ENCODE peak calls at places on chromosomes 2 and 18, in seven cellular contexts. One of them, this sample, is unnamed.
A peak's percentile ranks its signal among the peaks of the same experiment; 100 is the strongest.

GRCh38 chr18:62175521-62175920 is 11.3 kb downstream of the PIGN start:
- DNase-seq in WERI-Rb-1: no peak
- DNase-seq in CD4-positive, alpha-beta memory T cell: no peak
- DNase-seq in uterus: no peak
- DNase-seq in foreskin fibroblast: no peak
- DNase-seq in HCT116: no peak
- DNase-seq in IMR-90: peak; percentile 23
- DNase-seq in this sample: no peak

GRCh38 chr18:48956378-48956777 is 5.6 kb upstream of the SMAD7 start:
- DNase-seq in WERI-Rb-1: no peak
- DNase-seq in CD4-positive, alpha-beta memory T cell: no peak
- DNase-seq in uterus: no peak
- DNase-seq in foreskin fibroblast: peak; percentile 91
- DNase-seq in HCT116: no peak
- DNase-seq in IMR-90: peak; percentile 78
- DNase-seq in this sample: no peak

GRCh38 chr2:158936978-158937377 is 31.5 kb upstream of the TANC1 start:
- DNase-seq in WERI-Rb-1: no peak
- DNase-seq in CD4-positive, alpha-beta memory T cell: no peak
- DNase-seq in uterus: peak; percentile 78
- DNase-seq in foreskin fibroblast: peak; percentile 93
- DNase-seq in HCT116: no peak
- DNase-seq in IMR-90: peak; percentile 95
- DNase-seq in this sample: no peak

GRCh38 chr18:67432806-67433205 is 83.7 kb downstream of the DSEL start:
- DNase-seq in WERI-Rb-1: no peak
- DNase-seq in CD4-positive, alpha-beta memory T cell: no peak
- DNase-seq in uterus: no peak
- DNase-seq in foreskin fibroblast: peak; percentile 65
- DNase-seq in HCT116: no peak
- DNase-seq in IMR-90: peak; percentile 63
- DNase-seq in this sample: no peak

GRCh38 chr2:206092297-206092696 is 6.3 kb upstream of the INO80D start:
- DNase-seq in WERI-Rb-1: no peak
- DNase-seq in CD4-positive, alpha-beta memory T cell: no peak
- DNase-seq in uterus: no peak
- DNase-seq in foreskin fibroblast: no peak
- DNase-seq in HCT116: no peak
- DNase-seq in IMR-90: no peak
- DNase-seq in this sample: no peak

GRCh38 chr2:196592912-196593881 is 46.3 kb upstream of the CCDC150 start:
- DNase-seq in WERI-Rb-1: peak; percentile 68
- DNase-seq in CD4-positive, alpha-beta memory T cell: no peak
- DNase-seq in uterus: no peak
- DNase-seq in foreskin fibroblast: peak; percentile 73
- DNase-seq in HCT116: no peak
- DNase-seq in IMR-90: peak; percentile 57
- DNase-seq in this sample: peak; percentile 60

GRCh38 chr2:233919938-233920337 is 2.8 kb downstream of the TRPM8 start:
- DNase-seq in WERI-Rb-1: no peak
- DNase-seq in CD4-positive, alpha-beta memory T cell: no peak
- DNase-seq in uterus: no peak
- DNase-seq in foreskin fibroblast: peak; percentile 63
- DNase-seq in HCT116: no peak
- DNase-seq in IMR-90: peak; percentile 61
- DNase-seq in this sample: no peak

GRCh38 chr2:241574911-241575623 is 16.5 kb downstream of the BOK start:
- DNase-seq in WERI-Rb-1: no peak
- DNase-seq in CD4-positive, alpha-beta memory T cell: no peak
- DNase-seq in uterus: no peak
- DNase-seq in foreskin fibroblast: no peak
- DNase-seq in HCT116: no peak
- DNase-seq in IMR-90: no peak
- DNase-seq in this sample: no peak

GRCh38 chr2:119460076-119460475 is 28.4 kb downstream of the TMEM37 start:
- DNase-seq in WERI-Rb-1: no peak
- DNase-seq in CD4-positive, alpha-beta memory T cell: no peak
- DNase-seq in uterus: no peak
- DNase-seq in foreskin fibroblast: no peak
- DNase-seq in HCT116: no peak
- DNase-seq in IMR-90: no peak
- DNase-seq in this sample: no peak

GRCh38 chr18:75439356-75439755 is 11.9 kb upstream of the SMIM21 start:
- DNase-seq in WERI-Rb-1: no peak
- DNase-seq in CD4-positive, alpha-beta memory T cell: no peak
- DNase-seq in uterus: no peak
- DNase-seq in foreskin fibroblast: no peak
- DNase-seq in HCT116: no peak
- DNase-seq in IMR-90: no peak
- DNase-seq in this sample: no peak

DNA sequence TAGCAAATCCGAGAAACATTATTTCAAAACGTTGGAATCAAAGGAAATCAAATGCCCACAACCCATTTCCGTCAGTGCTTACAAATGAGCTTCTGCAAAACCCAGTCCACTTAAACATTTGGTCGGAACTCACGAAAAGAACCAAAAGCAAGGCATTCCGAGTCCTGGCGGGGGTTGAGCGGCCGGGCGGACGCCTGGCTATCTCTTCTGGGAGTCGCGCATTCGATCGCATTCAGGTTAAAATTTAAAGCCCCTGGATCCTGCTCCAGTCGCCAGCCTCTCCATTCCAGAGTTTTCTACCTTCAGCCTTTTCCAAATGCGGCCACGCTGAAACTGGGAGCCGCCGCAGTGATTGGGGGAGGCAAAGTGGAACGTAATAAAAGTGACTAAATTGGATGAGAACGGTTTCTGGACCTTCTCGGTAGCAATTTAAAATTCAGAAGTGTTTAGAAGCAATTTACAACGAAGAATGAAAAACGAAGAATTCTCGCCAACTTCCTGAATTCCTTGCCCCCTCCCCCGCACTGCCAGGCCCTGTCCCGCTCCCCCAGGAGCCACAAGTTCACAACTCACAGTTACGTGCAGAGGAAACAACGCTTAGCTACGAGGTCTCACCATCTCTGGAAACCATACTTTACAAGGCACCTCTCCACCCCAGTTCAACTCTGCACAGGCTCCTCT is 1.8 kb upstream of the GATA6 start:
- DNase-seq in WERI-Rb-1: no peak
- DNase-seq in CD4-positive, alpha-beta memory T cell: no peak
- DNase-seq in uterus: peak; percentile 44
- DNase-seq in foreskin fibroblast: peak; percentile 33
- DNase-seq in HCT116: no peak
- DNase-seq in IMR-90: no peak
- DNase-seq in this sample: no peak
- H3K4me3 ChIP-seq in WERI-Rb-1: no peak overlapping the region
- H3K4me3 ChIP-seq in CD4-positive, alpha-beta memory T cell: no peak overlapping the region
- H3K4me3 ChIP-seq in uterus: peak overlapping the region; percentile 89
- H3K4me3 ChIP-seq in foreskin fibroblast: no peak overlapping the region
- H3K4me3 ChIP-seq in HCT116: peak overlapping the region; percentile 84
- H3K4me3 ChIP-seq in IMR-90: no peak overlapping the region
- H3K4me3 ChIP-seq in this sample: no peak overlapping the region

GRCh38 chr2:98824256-98825042 is 93.5 kb upstream of the MGAT4A start:
- DNase-seq in WERI-Rb-1: no peak
- DNase-seq in CD4-positive, alpha-beta memory T cell: no peak
- DNase-seq in uterus: no peak
- DNase-seq in foreskin fibroblast: no peak
- DNase-seq in HCT116: no peak
- DNase-seq in IMR-90: no peak
- DNase-seq in this sample: no peak

GRCh38 chr2:98825043-98825350 is 94.1 kb upstream of the MGAT4A start:
- DNase-seq in WERI-Rb-1: no peak
- DNase-seq in CD4-positive, alpha-beta memory T cell: no peak
- DNase-seq in uterus: no peak
- DNase-seq in foreskin fibroblast: no peak
- DNase-seq in HCT116: no peak
- DNase-seq in IMR-90: no peak
- DNase-seq in this sample: no peak

GRCh38 chr2:98822301-98823164 is 91.6 kb upstream of the MGAT4A start:
- DNase-seq in WERI-Rb-1: no peak
- DNase-seq in CD4-positive, alpha-beta memory T cell: peak; percentile 69
- DNase-seq in uterus: no peak
- DNase-seq in foreskin fibroblast: peak; percentile 51
- DNase-seq in HCT116: no peak
- DNase-seq in IMR-90: no peak
- DNase-seq in this sample: no peak

GRCh38 chr2:98821629-98822135 is 90.8 kb upstream of the MGAT4A start:
- DNase-seq in WERI-Rb-1: no peak
- DNase-seq in CD4-positive, alpha-beta memory T cell: no peak
- DNase-seq in uterus: peak; percentile 23
- DNase-seq in foreskin fibroblast: no peak
- DNase-seq in HCT116: no peak
- DNase-seq in IMR-90: no peak
- DNase-seq in this sample: no peak

GRCh38 chr2:98823196-98824166 is 92.5 kb upstream of the MGAT4A start:
- DNase-seq in WERI-Rb-1: no peak
- DNase-seq in CD4-positive, alpha-beta memory T cell: no peak
- DNase-seq in uterus: no peak
- DNase-seq in foreskin fibroblast: no peak
- DNase-seq in HCT116: no peak
- DNase-seq in IMR-90: no peak
- DNase-seq in this sample: no peak
- H3K4me3 ChIP-seq in WERI-Rb-1: no peak overlapping the region
- H3K4me3 ChIP-seq in CD4-positive, alpha-beta memory T cell: no peak overlapping the region
- H3K4me3 ChIP-seq in uterus: peak overlapping the region; percentile 12
- H3K4me3 ChIP-seq in foreskin fibroblast: no peak overlapping the region
- H3K4me3 ChIP-seq in HCT116: no peak overlapping the region
- H3K4me3 ChIP-seq in IMR-90: no peak overlapping the region
- H3K4me3 ChIP-seq in this sample: no peak overlapping the region

DNA sequence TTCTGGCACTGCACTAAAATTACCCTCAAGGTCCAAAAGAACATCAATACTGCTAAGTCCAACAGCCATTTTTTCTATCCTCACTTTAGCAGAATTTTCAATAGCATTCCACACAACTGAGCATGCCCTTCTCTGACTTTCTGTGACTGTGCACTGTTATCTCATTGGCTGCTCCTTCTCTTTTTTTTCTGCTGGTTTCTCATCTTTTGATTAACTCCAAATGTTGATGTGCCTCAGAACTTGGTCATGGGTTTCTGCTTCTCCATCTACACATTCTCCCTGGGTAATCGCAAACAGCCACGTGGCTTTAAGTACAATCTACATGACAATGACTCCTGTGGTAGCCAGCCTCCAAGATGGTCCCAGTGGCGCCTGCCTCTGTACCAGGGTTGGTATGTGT is 75.0 kb upstream of the CD226 start:
- DNase-seq in WERI-Rb-1: no peak
- DNase-seq in CD4-positive, alpha-beta memory T cell: no peak
- DNase-seq in uterus: no peak
- DNase-seq in foreskin fibroblast: peak; percentile 57
- DNase-seq in HCT116: no peak
- DNase-seq in IMR-90: no peak
- DNase-seq in this sample: no peak
- H3K4me3 ChIP-seq in WERI-Rb-1: no peak overlapping the region
- H3K4me3 ChIP-seq in CD4-positive, alpha-beta memory T cell: no peak overlapping the region
- H3K4me3 ChIP-seq in uterus: no peak overlapping the region
- H3K4me3 ChIP-seq in foreskin fibroblast: no peak overlapping the region
- H3K4me3 ChIP-seq in HCT116: no peak overlapping the region
- H3K4me3 ChIP-seq in IMR-90: no peak overlapping the region
- H3K4me3 ChIP-seq in this sample: no peak overlapping the region

GRCh38 chr2:230413465-230413864 is 2.5 kb upstream of the SP100 start:
- DNase-seq in WERI-Rb-1: no peak
- DNase-seq in CD4-positive, alpha-beta memory T cell: no peak
- DNase-seq in uterus: no peak
- DNase-seq in foreskin fibroblast: no peak
- DNase-seq in HCT116: no peak
- DNase-seq in IMR-90: no peak
- DNase-seq in this sample: peak; percentile 64

GRCh38 chr2:230410861-230411464 is 5.0 kb upstream of the SP100 start:
- DNase-seq in WERI-Rb-1: no peak
- DNase-seq in CD4-positive, alpha-beta memory T cell: no peak
- DNase-seq in uterus: no peak
- DNase-seq in foreskin fibroblast: no peak
- DNase-seq in HCT116: no peak
- DNase-seq in IMR-90: no peak
- DNase-seq in this sample: peak; percentile 21

GRCh38 chr2:230411484-230412368 is 4.3 kb upstream of the SP100 start:
- DNase-seq in WERI-Rb-1: peak; percentile 15
- DNase-seq in CD4-positive, alpha-beta memory T cell: peak; percentile 62
- DNase-seq in uterus: peak; percentile 56
- DNase-seq in foreskin fibroblast: peak; percentile 87
- DNase-seq in HCT116: no peak
- DNase-seq in IMR-90: peak; percentile 64
- DNase-seq in this sample: peak; percentile 77

GRCh38 chr2:230412846-230413245 is 3.2 kb upstream of the SP100 start:
- DNase-seq in WERI-Rb-1: no peak
- DNase-seq in CD4-positive, alpha-beta memory T cell: no peak
- DNase-seq in uterus: no peak
- DNase-seq in foreskin fibroblast: no peak
- DNase-seq in HCT116: no peak
- DNase-seq in IMR-90: no peak
- DNase-seq in this sample: no peak

DNA sequence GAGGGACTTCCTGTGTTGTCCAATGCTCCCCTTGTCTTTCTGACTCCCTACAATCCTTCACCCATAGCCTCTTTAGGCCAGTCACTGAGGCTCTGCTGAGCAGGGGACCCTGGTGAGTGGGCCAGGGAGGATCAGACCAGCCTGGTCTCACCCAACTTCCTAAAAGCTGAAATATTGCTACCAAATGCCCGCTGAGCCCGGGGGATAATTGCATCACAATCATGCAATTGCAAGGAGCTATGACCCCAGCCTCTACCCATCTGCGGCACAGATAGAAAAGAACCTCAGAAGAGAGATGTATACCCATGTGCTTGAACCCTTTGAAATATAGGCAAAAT is 3.7 kb upstream of the SP100 start:
- DNase-seq in WERI-Rb-1: no peak
- DNase-seq in CD4-positive, alpha-beta memory T cell: no peak
- DNase-seq in uterus: no peak
- DNase-seq in foreskin fibroblast: no peak
- DNase-seq in HCT116: no peak
- DNase-seq in IMR-90: no peak
- DNase-seq in this sample: no peak
- H3K4me3 ChIP-seq in WERI-Rb-1: no peak overlapping the region
- H3K4me3 ChIP-seq in CD4-positive, alpha-beta memory T cell: peak overlapping the region; percentile 89
- H3K4me3 ChIP-seq in uterus: peak overlapping the region; percentile 50
- H3K4me3 ChIP-seq in foreskin fibroblast: peak overlapping the region; percentile 73
- H3K4me3 ChIP-seq in HCT116: peak overlapping the region; percentile 61
- H3K4me3 ChIP-seq in IMR-90: peak overlapping the region; percentile 72
- H3K4me3 ChIP-seq in this sample: peak overlapping the region; percentile 72

GRCh38 chr2:37809931-37810570 is 115.0 kb upstream of the RMDN2 start:
- DNase-seq in WERI-Rb-1: no peak
- DNase-seq in CD4-positive, alpha-beta memory T cell: no peak
- DNase-seq in uterus: no peak
- DNase-seq in foreskin fibroblast: peak; percentile 77
- DNase-seq in HCT116: no peak
- DNase-seq in IMR-90: peak; percentile 49
- DNase-seq in this sample: no peak
- H3K4me3 ChIP-seq in WERI-Rb-1: no peak overlapping the region
- H3K4me3 ChIP-seq in CD4-positive, alpha-beta memory T cell: no peak overlapping the region
- H3K4me3 ChIP-seq in uterus: no peak overlapping the region
- H3K4me3 ChIP-seq in foreskin fibroblast: no peak overlapping the region
- H3K4me3 ChIP-seq in HCT116: no peak overlapping the region
- H3K4me3 ChIP-seq in IMR-90: no peak overlapping the region
- H3K4me3 ChIP-seq in this sample: no peak overlapping the region

DNA sequence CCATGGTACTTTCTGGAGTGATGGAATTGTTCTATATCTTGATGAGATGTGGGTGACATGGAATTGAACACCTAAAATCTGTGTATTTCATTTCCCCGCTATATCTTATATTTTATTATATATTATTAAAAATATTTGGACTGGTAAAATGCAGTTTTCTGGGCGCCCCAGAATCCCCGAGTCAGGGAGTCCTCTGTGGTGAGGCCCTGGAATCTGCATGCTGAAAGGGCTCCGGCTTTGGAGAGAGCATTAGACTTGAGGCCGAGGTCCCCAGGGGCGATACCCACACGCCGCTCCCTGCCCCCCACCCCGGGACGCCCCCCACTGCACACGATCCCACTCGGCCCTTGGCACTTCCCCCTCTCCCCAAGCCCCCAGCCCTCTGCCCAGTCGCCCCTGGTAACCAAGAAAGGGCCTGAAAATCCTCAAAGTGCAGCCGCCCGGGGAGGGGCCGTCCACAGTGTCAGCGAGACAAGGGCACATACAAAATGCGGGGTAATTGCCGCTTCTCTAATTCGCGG is 126.0 kb downstream of the ZFP36L2 start:
- DNase-seq in WERI-Rb-1: peak; percentile 28
- DNase-seq in CD4-positive, alpha-beta memory T cell: no peak
- DNase-seq in uterus: no peak
- DNase-seq in foreskin fibroblast: no peak
- DNase-seq in HCT116: no peak
- DNase-seq in IMR-90: no peak
- DNase-seq in this sample: no peak
- H3K4me3 ChIP-seq in WERI-Rb-1: peak overlapping the region; percentile 53
- H3K4me3 ChIP-seq in CD4-positive, alpha-beta memory T cell: no peak overlapping the region
- H3K4me3 ChIP-seq in uterus: peak overlapping the region; percentile 22
- H3K4me3 ChIP-seq in foreskin fibroblast: no peak overlapping the region
- H3K4me3 ChIP-seq in HCT116: no peak overlapping the region
- H3K4me3 ChIP-seq in IMR-90: no peak overlapping the region
- H3K4me3 ChIP-seq in this sample: no peak overlapping the region

This sample was measured in GM12865.